ENCODE peak calls at places on chromosomes 5 and 9, in six cellular contexts. One of them, this sample, is unnamed.

GRCh38 chr9:126327016-126327749 is 554 bp downstream of the MVB12B start:
- DNase-seq in GM23338: peak; percentile 50
- DNase-seq in H1: no peak
- DNase-seq in HepG2: no peak
- DNase-seq in HCT116: no peak
- DNase-seq in K562: no peak
- DNase-seq in this sample: no peak

GRCh38 chr5:141413540-141414069 is 818 bp downstream of the PCDHGA10 start:
- DNase-seq in GM23338: no peak
- DNase-seq in H1: no peak
- DNase-seq in HepG2: no peak
- DNase-seq in HCT116: peak; percentile 7
- DNase-seq in K562: no peak
- DNase-seq in this sample: no peak

GRCh38 chr5:103428411-103428871 is 134.1 kb downstream of the NUDT12 start:
- DNase-seq in GM23338: no peak
- DNase-seq in H1: no peak
- DNase-seq in HepG2: peak; percentile 27
- DNase-seq in HCT116: no peak
- DNase-seq in K562: no peak
- DNase-seq in this sample: no peak

GRCh38 chr9:128828719-128829452 is 708 bp downstream of the SPOUT1 start:
- DNase-seq in GM23338: no peak
- DNase-seq in H1: no peak
- DNase-seq in HepG2: no peak
- DNase-seq in HCT116: no peak
- DNase-seq in K562: no peak
- DNase-seq in this sample: no peak

GRCh38 chr9:133103987-133104505 is 17.0 kb downstream of the RALGDS start:
- DNase-seq in GM23338: no peak
- DNase-seq in H1: no peak
- DNase-seq in HepG2: no peak
- DNase-seq in HCT116: no peak
- DNase-seq in K562: no peak
- DNase-seq in this sample: no peak

GRCh38 chr5:131368866-131369265 is 105.0 kb downstream of the CDC42SE2 start:
- DNase-seq in GM23338: no peak
- DNase-seq in H1: no peak
- DNase-seq in HepG2: no peak
- DNase-seq in HCT116: no peak
- DNase-seq in K562: no peak
- DNase-seq in this sample: no peak

GRCh38 chr9:2570615-2571479 is 50.7 kb upstream of the VLDLR start:
- DNase-seq in GM23338: no peak
- DNase-seq in H1: no peak
- DNase-seq in HepG2: peak; percentile 41
- DNase-seq in HCT116: peak; percentile 79
- DNase-seq in K562: peak; percentile 24
- DNase-seq in this sample: no peak

GRCh38 chr5:66582499-66582898 is 13.7 kb upstream of the MAST4 start:
- DNase-seq in GM23338: no peak
- DNase-seq in H1: no peak
- DNase-seq in HepG2: no peak
- DNase-seq in HCT116: no peak
- DNase-seq in K562: no peak
- DNase-seq in this sample: no peak

GRCh38 chr5:78003914-78004313 is 227.8 kb upstream of the TBCA start:
- DNase-seq in GM23338: no peak
- DNase-seq in H1: no peak
- DNase-seq in HepG2: no peak
- DNase-seq in HCT116: no peak
- DNase-seq in K562: no peak
- DNase-seq in this sample: no peak

GRCh38 chr9:123378028-123378427 is 22.0 kb downstream of the CRB2 start:
- DNase-seq in GM23338: no peak
- DNase-seq in H1: no peak
- DNase-seq in HepG2: no peak
- DNase-seq in HCT116: no peak
- DNase-seq in K562: no peak
- DNase-seq in this sample: no peak

GRCh38 chr9:94084314-94084713 is at the start of gene PTPDC1:
- DNase-seq in GM23338: peak; percentile 88
- DNase-seq in H1: peak; percentile 47
- DNase-seq in HepG2: peak; percentile 35
- DNase-seq in HCT116: peak; percentile 77
- DNase-seq in K562: peak; percentile 60
- DNase-seq in this sample: no peak

GRCh38 chr5:35938518-35939227 is at the start of gene CAPSL:
- DNase-seq in GM23338: peak; percentile 98
- DNase-seq in H1: peak; percentile 79
- DNase-seq in HepG2: no peak
- DNase-seq in HCT116: peak; percentile 36
- DNase-seq in K562: peak; percentile 33
- DNase-seq in this sample: peak; percentile 44

GRCh38 chr9:27851858-27852257 is 278.6 kb upstream of the C9orf72 start:
- DNase-seq in GM23338: no peak
- DNase-seq in H1: no peak
- DNase-seq in HepG2: no peak
- DNase-seq in HCT116: no peak
- DNase-seq in K562: no peak
- DNase-seq in this sample: no peak

GRCh38 chr9:95927288-95928004 is 52.0 kb downstream of the ERCC6L2 start:
- DNase-seq in GM23338: no peak
- DNase-seq in H1: no peak
- DNase-seq in HepG2: no peak
- DNase-seq in HCT116: no peak
- DNase-seq in K562: no peak
- DNase-seq in this sample: no peak

GRCh38 chr5:175347027-175347426 is 97.0 kb downstream of the DRD1 start:
- DNase-seq in GM23338: no peak
- DNase-seq in H1: no peak
- DNase-seq in HepG2: no peak
- DNase-seq in HCT116: peak; percentile 13
- DNase-seq in K562: no peak
- DNase-seq in this sample: no peak

GRCh38 chr5:142296914-142297417 is 27.9 kb downstream of the SPRY4 start:
- DNase-seq in GM23338: no peak
- DNase-seq in H1: no peak
- DNase-seq in HepG2: peak; percentile 77
- DNase-seq in HCT116: no peak
- DNase-seq in K562: no peak
- DNase-seq in this sample: no peak

GRCh38 chr9:131598121-131598520 is 52.8 kb downstream of the PRRT1B start:
- DNase-seq in GM23338: no peak
- DNase-seq in H1: no peak
- DNase-seq in HepG2: no peak
- DNase-seq in HCT116: no peak
- DNase-seq in K562: no peak
- DNase-seq in this sample: no peak

GRCh38 chr5:96789794-96790193 is 18.0 kb downstream of the ERAP1 start:
- DNase-seq in GM23338: no peak
- DNase-seq in H1: no peak
- DNase-seq in HepG2: no peak
- DNase-seq in HCT116: no peak
- DNase-seq in K562: no peak
- DNase-seq in this sample: no peak

GRCh38 chr5:31678180-31678579 is 39.2 kb downstream of the PDZD2 start:
- DNase-seq in GM23338: no peak
- DNase-seq in H1: no peak
- DNase-seq in HepG2: no peak
- DNase-seq in HCT116: no peak
- DNase-seq in K562: no peak
- DNase-seq in this sample: no peak

GRCh38 chr9:77977210-77977611 is 54.4 kb downstream of the GNAQ start:
- DNase-seq in GM23338: peak; percentile 85
- DNase-seq in H1: peak; percentile 44
- DNase-seq in HepG2: peak; percentile 79
- DNase-seq in HCT116: peak; percentile 21
- DNase-seq in K562: peak; percentile 50
- DNase-seq in this sample: no peak

GRCh38 chr9:12815895-12816294 is 41.1 kb downstream of the LURAP1L start:
- DNase-seq in GM23338: no peak
- DNase-seq in H1: no peak
- DNase-seq in HepG2: no peak
- DNase-seq in HCT116: no peak
- DNase-seq in K562: no peak
- DNase-seq in this sample: no peak

GRCh38 chr9:77038281-77039036 is 19.0 kb downstream of the FOXB2 start:
- DNase-seq in GM23338: peak; percentile 64
- DNase-seq in H1: no peak
- DNase-seq in HepG2: no peak
- DNase-seq in HCT116: no peak
- DNase-seq in K562: no peak
- DNase-seq in this sample: no peak

GRCh38 chr9:84710701-84711397 is 41.3 kb downstream of the NTRK2 start:
- DNase-seq in GM23338: no peak
- DNase-seq in H1: no peak
- DNase-seq in HepG2: no peak
- DNase-seq in HCT116: no peak
- DNase-seq in K562: no peak
- DNase-seq in this sample: no peak

GRCh38 chr5:52771343-52772039 is 16.2 kb upstream of the ITGA1 start:
- DNase-seq in GM23338: no peak
- DNase-seq in H1: no peak
- DNase-seq in HepG2: no peak
- DNase-seq in HCT116: no peak
- DNase-seq in K562: no peak
- DNase-seq in this sample: no peak

GRCh38 chr5:101517795-101518194 is 614.7 kb upstream of the ST8SIA4 start:
- DNase-seq in GM23338: no peak
- DNase-seq in H1: no peak
- DNase-seq in HepG2: no peak
- DNase-seq in HCT116: no peak
- DNase-seq in K562: no peak
- DNase-seq in this sample: no peak

GRCh38 chr5:31047007-31047406 is 146.5 kb upstream of the CDH6 start:
- DNase-seq in GM23338: no peak
- DNase-seq in H1: no peak
- DNase-seq in HepG2: no peak
- DNase-seq in HCT116: no peak
- DNase-seq in K562: no peak
- DNase-seq in this sample: no peak

GRCh38 chr9:132062768-132063167 is 16.9 kb downstream of the MED27 start:
- DNase-seq in GM23338: no peak
- DNase-seq in H1: no peak
- DNase-seq in HepG2: no peak
- DNase-seq in HCT116: no peak
- DNase-seq in K562: no peak
- DNase-seq in this sample: no peak

GRCh38 chr5:31385774-31386537 is 145.9 kb downstream of the DROSHA start:
- DNase-seq in GM23338: no peak
- DNase-seq in H1: no peak
- DNase-seq in HepG2: peak; percentile 54
- DNase-seq in HCT116: no peak
- DNase-seq in K562: no peak
- DNase-seq in this sample: no peak

DNA sequence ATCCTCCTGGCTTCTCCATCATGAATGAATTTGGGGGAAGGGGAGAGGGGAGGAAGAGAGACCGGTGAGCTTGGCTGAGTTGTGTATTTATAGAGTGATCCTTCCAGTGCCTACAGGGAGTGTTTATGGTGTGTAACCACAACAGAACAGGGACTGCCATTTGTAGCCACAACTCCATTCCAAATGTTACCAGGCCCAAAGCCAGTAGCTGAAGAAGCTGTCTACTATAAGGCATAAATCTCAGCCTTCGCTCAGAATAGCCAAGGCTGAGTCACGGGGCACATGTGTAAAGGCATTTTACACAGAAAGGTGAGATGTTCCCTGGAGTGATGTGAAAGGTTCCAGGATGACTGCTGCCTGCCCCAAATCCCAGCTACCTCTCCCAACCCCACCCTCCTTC is 2.5 kb downstream of the TMEM252 start:
- DNase-seq in GM23338: no peak
- DNase-seq in H1: no peak
- DNase-seq in HepG2: no peak
- DNase-seq in HCT116: no peak
- DNase-seq in K562: no peak
- DNase-seq in this sample: no peak
- TF ChIP-seq POLR2AphosphoS5 in GM23338: no peak
- TF ChIP-seq POLR2AphosphoS5 in H1: no peak
- TF ChIP-seq POLR2AphosphoS5 in HepG2: no peak
- TF ChIP-seq POLR2AphosphoS5 in HCT116: no peak
- TF ChIP-seq POLR2AphosphoS5 in K562: no peak
- TF ChIP-seq POLR2AphosphoS5 in this sample: no peak

GRCh38 chr9:89881431-89881830 is 276.6 kb downstream of the GADD45G start:
- DNase-seq in GM23338: no peak
- DNase-seq in H1: no peak
- DNase-seq in HepG2: no peak
- DNase-seq in HCT116: no peak
- DNase-seq in K562: no peak
- DNase-seq in this sample: no peak
- H3K36me3 ChIP-seq in GM23338: no peaks in the 10 kb centered on the region
- H3K36me3 ChIP-seq in H1: no peaks in the 10 kb centered on the region
- H3K36me3 ChIP-seq in HepG2: no peaks in the 10 kb centered on the region
- H3K36me3 ChIP-seq in HCT116: no peaks in the 10 kb centered on the region
- H3K36me3 ChIP-seq in K562: no peaks in the 10 kb centered on the region
- H3K36me3 ChIP-seq in this sample: no peaks in the 10 kb centered on the region

GRCh38 chr9:71758785-71759184 is 9.5 kb downstream of the CEMIP2 start:
- DNase-seq in GM23338: no peak
- DNase-seq in H1: no peak
- DNase-seq in HepG2: peak; percentile 96
- DNase-seq in HCT116: peak; percentile 54
- DNase-seq in K562: peak; percentile 27
- DNase-seq in this sample: no peak
- TF ChIP-seq EZH2 in GM23338: no peak
- TF ChIP-seq EZH2 in H1: no peak
- TF ChIP-seq EZH2 in HepG2: no peak
- TF ChIP-seq EZH2 in HCT116: no peak
- TF ChIP-seq EZH2 in K562: no peak
- TF ChIP-seq EZH2 in this sample: no peak

GRCh38 chr5:172415615-172416275 is 38.6 kb downstream of the SH3PXD2B start:
- DNase-seq in GM23338: no peak
- DNase-seq in H1: no peak
- DNase-seq in HepG2: no peak
- DNase-seq in HCT116: no peak
- DNase-seq in K562: no peak
- DNase-seq in this sample: no peak

GRCh38 chr5:172417130-172417802 is 37.1 kb downstream of the SH3PXD2B start:
- DNase-seq in GM23338: no peak
- DNase-seq in H1: no peak
- DNase-seq in HepG2: no peak
- DNase-seq in HCT116: no peak
- DNase-seq in K562: no peak
- DNase-seq in this sample: no peak

GRCh38 chr5:172413601-172414000 is 40.7 kb downstream of the SH3PXD2B start:
- DNase-seq in GM23338: no peak
- DNase-seq in H1: no peak
- DNase-seq in HepG2: no peak
- DNase-seq in HCT116: no peak
- DNase-seq in K562: no peak
- DNase-seq in this sample: no peak

GRCh38 chr5:172412724-172413260 is 41.5 kb downstream of the SH3PXD2B start:
- DNase-seq in GM23338: no peak
- DNase-seq in H1: no peak
- DNase-seq in HepG2: no peak
- DNase-seq in HCT116: no peak
- DNase-seq in K562: no peak
- DNase-seq in this sample: peak; percentile 70

GRCh38 chr5:172414618-172415599 is 39.4 kb downstream of the SH3PXD2B start:
- DNase-seq in GM23338: no peak
- DNase-seq in H1: no peak
- DNase-seq in HepG2: peak; percentile 94
- DNase-seq in HCT116: no peak
- DNase-seq in K562: no peak
- DNase-seq in this sample: no peak
- TF ChIP-seq POLR2AphosphoS5 in GM23338: no peak
- TF ChIP-seq POLR2AphosphoS5 in H1: no peak
- TF ChIP-seq POLR2AphosphoS5 in HepG2: peak; percentile 34
- TF ChIP-seq POLR2AphosphoS5 in HCT116: no peak
- TF ChIP-seq POLR2AphosphoS5 in K562: no peak
- TF ChIP-seq POLR2AphosphoS5 in this sample: no peak

GRCh38 chr5:62373382-62373781 is 30.3 kb downstream of the DIMT1 start:
- DNase-seq in GM23338: no peak
- DNase-seq in H1: no peak
- DNase-seq in HepG2: no peak
- DNase-seq in HCT116: no peak
- DNase-seq in K562: no peak
- DNase-seq in this sample: no peak
- H3K36me3 ChIP-seq in GM23338: peaks cover 38% of the 10 kb centered on the region
- H3K36me3 ChIP-seq in H1: peaks cover 2% of the 10 kb centered on the region
- H3K36me3 ChIP-seq in HepG2: peaks cover 4% of the 10 kb centered on the region
- H3K36me3 ChIP-seq in HCT116: peaks cover 3% of the 10 kb centered on the region
- H3K36me3 ChIP-seq in K562: peaks cover 83% of the 10 kb centered on the region
- H3K36me3 ChIP-seq in this sample: peaks cover 60% of the 10 kb centered on the region

This sample was measured in SK-N-MC.